ENCODE peak calls at places on chromosome 17, in seven cellular contexts. D, U, H, W, V, C and Q are unnamed samples.

GRCh38 chr17:4536742-4537411 is 18.3 kb downstream of the MYBBP1A start:
- DNase-seq in D (no peak), U (no peak), H (peak; percentile 29), W (no peak), V (no peak), C (no peak), Q (peak; percentile 91)

GRCh38 chr17:77449908-77450741 is 309.4 kb downstream of the SEC14L1 start:
- DNase-seq in D (peak; percentile 87), U (peak; percentile 57), H (peak; percentile 63), W (no peak), V (peak; percentile 78), C (peak; percentile 84), Q (no peak)

GRCh38 chr17:81342062-81342699 is 47.1 kb upstream of the SLC38A10 start:
- DNase-seq in D (no peak), U (no peak), H (peak; percentile 39), W (no peak), V (no peak), C (no peak), Q (no peak)

GRCh38 chr17:57107498-57108101 is 22.6 kb downstream of the AKAP1 start:
- DNase-seq in D (no peak), U (no peak), H (peak; percentile 30), W (no peak), V (no peak), C (no peak), Q (no peak)

GRCh38 chr17:62014526-62014925 is 50.6 kb downstream of the MED13 start:
- DNase-seq in D (no peak), U (no peak), H (peak; percentile 56), W (no peak), V (no peak), C (no peak), Q (no peak)

GRCh38 chr17:77280304-77280910 is 139.6 kb downstream of the SEC14L1 start:
- DNase-seq in D (no peak), U (no peak), H (peak; percentile 41), W (no peak), V (no peak), C (peak; percentile 66), Q (no peak)

GRCh38 chr17:39963826-39964225 is 1.0 kb downstream of the GSDMA start:
- DNase-seq in D (no peak), U (no peak), H (no peak), W (no peak), V (no peak), C (no peak), Q (no peak)

GRCh38 chr17:42361781-42362186 is 26.5 kb downstream of the STAT3 start:
- DNase-seq in D (no peak), U (no peak), H (no peak), W (no peak), V (no peak), C (no peak), Q (no peak)

GRCh38 chr17:30720013-30720471 is 104.5 kb downstream of the CRLF3 start:
- DNase-seq in D (peak; percentile 55), U (no peak), H (no peak), W (no peak), V (peak; percentile 68), C (peak; percentile 23), Q (peak; percentile 69)

GRCh38 chr17:49845210-49845782 is 2.6 kb downstream of the TAC4 start:
- DNase-seq in D (no peak), U (no peak), H (no peak), W (no peak), V (peak; percentile 40), C (no peak), Q (peak; percentile 78)

GRCh38 chr17:18203308-18203707 is 19.7 kb downstream of the ALKBH5 start:
- DNase-seq in D (no peak), U (no peak), H (no peak), W (no peak), V (no peak), C (peak; percentile 80), Q (no peak)

GRCh38 chr17:6546069-6546718 is 10.2 kb downstream of the PITPNM3 start:
- DNase-seq in D (no peak), U (no peak), H (peak; percentile 81), W (no peak), V (no peak), C (no peak), Q (peak; percentile 34)

GRCh38 chr17:76051071-76051467 is 21.2 kb downstream of the SRP68 start:
- DNase-seq in D (no peak), U (no peak), H (peak; percentile 50), W (no peak), V (no peak), C (no peak), Q (no peak)

GRCh38 chr17:6393368-6393952 is 41.5 kb downstream of the AIPL1 start:
- DNase-seq in D (no peak), U (no peak), H (no peak), W (no peak), V (no peak), C (no peak), Q (no peak)

GRCh38 chr17:81941484-81942166 is 4.5 kb upstream of the PYCR1 start:
- DNase-seq in D (no peak), U (no peak), H (no peak), W (no peak), V (peak; percentile 58), C (peak; percentile 66), Q (no peak)

GRCh38 chr17:2386400-2387085 is 14.3 kb downstream of the MNT start:
- DNase-seq in D (no peak), U (no peak), H (no peak), W (no peak), V (peak; percentile 41), C (no peak), Q (no peak)